ENCODE peak calls at places on chromosome 19, in nine cellular contexts. E, K, G, S, W, T, D, Q and U are unnamed samples.

GRCh38 chr19:18397242-18398202 is at the start of gene LRRC25:
- DNase-seq in Q (no peak), K (no peak), G (no peak), T (no peak), S (no peak), D (no peak), E (peak; percentile 32), W (no peak), U (no peak)

GRCh38 chr19:27705896-27706295 is 1507.1 kb downstream of the UQCRFS1 start:
- DNase-seq in K (no peak), D (no peak), S (no peak), G (no peak), T (no peak), W (no peak), E (no peak), Q (no peak), U (no peak)

GRCh38 chr19:2627855-2628254 is 74.6 kb downstream of the GNG7 start:
- DNase-seq in S (no peak), D (no peak), E (no peak), K (no peak), T (no peak), G (no peak), W (no peak), Q (no peak), U (no peak)

GRCh38 chr19:4229179-4229931 is at the start of gene EBI3:
- DNase-seq in D (peak; percentile 59), Q (no peak), K (no peak), S (no peak), W (no peak), G (no peak), E (no peak), T (peak; percentile 31), U (no peak)

GRCh38 chr19:6233827-6234511 is 45.8 kb downstream of the MLLT1 start:
- DNase-seq in K (no peak), Q (no peak), T (no peak), S (no peak), E (peak; percentile 68), W (no peak), G (no peak), D (no peak), U (no peak)

GRCh38 chr19:49361438-49362047 is 673 bp downstream of the TEAD2 start:
- DNase-seq in E (peak; percentile 90), S (no peak), W (no peak), G (no peak), Q (peak; percentile 86), D (peak; percentile 76), K (no peak), T (no peak), U (no peak)

GRCh38 chr19:49829200-49829599 is 11.1 kb downstream of the MED25 start:
- DNase-seq in W (no peak), Q (no peak), D (no peak), T (no peak), G (no peak), E (no peak), S (no peak), K (no peak), U (no peak)

GRCh38 chr19:51726049-51726448 is 2.3 kb upstream of the HAS1 start:
- DNase-seq in W (no peak), Q (no peak), G (no peak), T (no peak), K (no peak), S (no peak), E (no peak), D (peak; percentile 47), U (no peak)

GRCh38 chr19:14050512-14050911 is 11.4 kb downstream of the PALM3 start:
- DNase-seq in W (no peak), G (no peak), T (no peak), S (no peak), K (no peak), Q (no peak), E (no peak), D (no peak), U (no peak)

GRCh38 chr19:34577531-34578101 is 96.1 kb downstream of the WTIP start:
- DNase-seq in E (no peak), Q (no peak), D (no peak), T (no peak), W (peak; percentile 63), S (no peak), G (no peak), K (no peak), U (no peak)

GRCh38 chr19:46900341-46900740 is 39.5 kb downstream of the ARHGAP35 start:
- DNase-seq in E (no peak), S (no peak), T (no peak), K (no peak), G (no peak), Q (no peak), D (no peak), W (no peak), U (no peak)

GRCh38 chr19:51799998-51800848 is 5.3 kb downstream of the FPR3 start:
- DNase-seq in D (no peak), Q (no peak), K (no peak), S (no peak), T (no peak), W (no peak), E (peak; percentile 90), G (no peak), U (no peak)

GRCh38 chr19:50649433-50650391 is at the start of gene C19orf81:
- DNase-seq in K (no peak), T (no peak), D (peak; percentile 55), S (no peak), W (no peak), G (no peak), Q (no peak), E (no peak), U (no peak)

GRCh38 chr19:1531587-1531986 is 7.7 kb downstream of the PLK5 start:
- DNase-seq in S (no peak), D (no peak), K (no peak), Q (no peak), G (no peak), E (no peak), T (no peak), W (no peak), U (no peak)

GRCh38 chr19:39915848-39916215 is 18.6 kb downstream of the FCGBP start:
- DNase-seq in W (no peak), D (no peak), T (no peak), S (no peak), Q (no peak), E (no peak), K (peak; percentile 2), G (no peak), U (no peak)

GRCh38 chr19:40578442-40578908 is 1.8 kb downstream of the SHKBP1 start:
- DNase-seq in T (no peak), Q (no peak), G (no peak), K (no peak), W (peak; percentile 68), E (peak; percentile 26), D (peak; percentile 47), S (peak; percentile 12), U (no peak)

GRCh38 chr19:58328999-58329398 is 2.2 kb downstream of the ZSCAN22 start:
- DNase-seq in E (no peak), D (no peak), G (no peak), T (no peak), S (peak; percentile 5), W (no peak), Q (no peak), K (no peak), U (no peak)

GRCh38 chr19:28196961-28197360 is 1016.0 kb downstream of the UQCRFS1 start:
- DNase-seq in D (no peak), T (no peak), E (no peak), K (no peak), Q (no peak), S (no peak), G (no peak), W (no peak), U (no peak)

GRCh38 chr19:4701557-4701956 is 22.1 kb downstream of the DPP9 start:
- DNase-seq in K (no peak), D (no peak), G (no peak), Q (no peak), W (no peak), S (no peak), E (no peak), T (no peak), U (no peak)

GRCh38 chr19:10230155-10230903 is 802 bp downstream of the S1PR2 start:
- DNase-seq in Q (no peak), G (no peak), K (no peak), S (no peak), T (peak; percentile 55), D (peak; percentile 47), W (peak; percentile 3), E (peak; percentile 50), U (peak; percentile 72)

GRCh38 chr19:15198006-15198356 is 2.8 kb downstream of the NOTCH3 start:
- DNase-seq in E (no peak), W (no peak), K (no peak), G (no peak), D (no peak), Q (no peak), T (no peak), S (no peak), U (no peak)

GRCh38 chr19:45677351-45678230 is 9.6 kb downstream of the GIPR start:
- DNase-seq in W (peak; percentile 79), T (peak; percentile 72), Q (peak; percentile 89), D (no peak), K (peak; percentile 94), S (peak; percentile 75), E (peak; percentile 43), G (peak; percentile 59), U (peak; percentile 78)

GRCh38 chr19:47697863-47698609 is 15.2 kb upstream of the EHD2 start:
- DNase-seq in T (peak; percentile 23), E (peak; percentile 69), W (peak; percentile 30), G (peak; percentile 22), S (peak; percentile 55), K (no peak), D (peak; percentile 88), Q (peak; percentile 84), U (peak; percentile 9)

GRCh38 chr19:11551603-11552235 is 7.3 kb downstream of the ELOF1 start:
- DNase-seq in W (no peak), S (no peak), D (no peak), T (no peak), Q (no peak), E (no peak), K (no peak), G (no peak), U (no peak)

GRCh38 chr19:46665072-46665471 is 4.1 kb upstream of the DACT3 start:
- DNase-seq in E (no peak), W (no peak), K (no peak), D (no peak), G (no peak), Q (no peak), T (no peak), S (no peak), U (no peak)

GRCh38 chr19:42468273-42468796 is 25.6 kb upstream of the CXCL17 start:
- DNase-seq in S (no peak), W (peak; percentile 93), Q (no peak), K (no peak), T (no peak), E (no peak), D (peak; percentile 74), G (no peak), U (no peak)

GRCh38 chr19:32464279-32464678 is 58.7 kb downstream of the DPY19L3 start:
- DNase-seq in W (peak; percentile 88), E (no peak), K (peak; percentile 37), G (no peak), D (peak; percentile 15), S (peak; percentile 20), Q (no peak), T (no peak), U (no peak)

GRCh38 chr19:33798701-33799111 is 2.0 kb downstream of the KCTD15 start:
- DNase-seq in E (no peak), K (no peak), Q (no peak), W (no peak), D (no peak), G (no peak), S (no peak), T (no peak), U (no peak)

GRCh38 chr19:1651548-1652394 is 644 bp downstream of the TCF3 start:
- DNase-seq in W (no peak), K (no peak), S (no peak), D (no peak), T (no peak), E (peak; percentile 44), G (no peak), Q (no peak), U (peak; percentile 22)

GRCh38 chr19:19064098-19064722 is 416 bp downstream of the SLC25A42 start:
- DNase-seq in E (peak; percentile 17), T (no peak), Q (no peak), W (no peak), S (no peak), D (peak; percentile 67), G (peak; percentile 31), K (no peak), U (no peak)

GRCh38 chr19:19488041-19488874 is 27.1 kb downstream of the TSSK6 start:
- DNase-seq in K (no peak), E (no peak), Q (no peak), T (no peak), S (peak; percentile 26), W (no peak), D (no peak), G (no peak), U (no peak)